ENCODE peak calls at places on chromosomes 16 and 17, in six cellular contexts. B is H9, A is IMR-90, R is trophoblast cell, U is H1, V is mesenchymal stem cell. C is an unnamed sample.

GRCh38 chr17:48125829-48126612 is 18.5 kb downstream of the SNX11 start:
- DNase-seq in A (no peak), V (no peak), U (no peak), R (no peak), B (no peak), C (no peak)

GRCh38 chr17:17375826-17376225 is 72.7 kb downstream of the NT5M start:
- DNase-seq in A (peak; percentile 52), V (peak; percentile 30), R (no peak), U (no peak), B (no peak), C (no peak)

GRCh38 chr17:35708149-35708548 is 23.3 kb upstream of the RASL10B start:
- DNase-seq in V (peak; percentile 29), U (no peak), R (no peak), A (no peak), B (no peak), C (no peak)

GRCh38 chr16:51815527-51815926 is 664.5 kb upstream of the SALL1 start:
- DNase-seq in R (no peak), B (no peak), V (no peak), A (peak; percentile 32), U (no peak), C (no peak)

GRCh38 chr16:29710227-29711219 is 31.5 kb downstream of the QPRT start:
- DNase-seq in R (peak; percentile 56), B (peak; percentile 40), U (no peak), V (peak; percentile 82), A (peak; percentile 79), C (no peak)

GRCh38 chr16:76222853-76223252 is 54.3 kb upstream of the CNTNAP4 start:
- DNase-seq in R (no peak), V (peak; percentile 62), B (peak; percentile 39), A (no peak), U (no peak), C (no peak)

GRCh38 chr17:82930924-82931695 is 91.3 kb upstream of the ZNF750 start:
- DNase-seq in R (no peak), B (no peak), A (no peak), U (no peak), V (no peak), C (no peak)

GRCh38 chr17:75371339-75371738 is 34.1 kb downstream of the GRB2 start:
- DNase-seq in A (no peak), V (no peak), U (no peak), B (no peak), R (no peak), C (no peak)

GRCh38 chr16:22264786-22265185 is 32.4 kb upstream of the POLR3E start:
- DNase-seq in V (no peak), B (no peak), R (peak; percentile 52), U (no peak), A (no peak), C (no peak)

GRCh38 chr16:87692176-87692575 is 73.6 kb downstream of the KLHDC4 start:
- DNase-seq in A (no peak), V (no peak), U (no peak), R (no peak), B (no peak), C (no peak)

GRCh38 chr16:629289-630023 is 1.3 kb upstream of the WFIKKN1 start:
- DNase-seq in A (no peak), U (no peak), B (peak; percentile 63), R (no peak), V (peak; percentile 44), C (peak; percentile 93)

GRCh38 chr16:1279081-1279944 is 23.4 kb downstream of the TPSD1 start:
- DNase-seq in A (no peak), B (no peak), U (no peak), R (no peak), V (no peak), C (no peak)

DNA sequence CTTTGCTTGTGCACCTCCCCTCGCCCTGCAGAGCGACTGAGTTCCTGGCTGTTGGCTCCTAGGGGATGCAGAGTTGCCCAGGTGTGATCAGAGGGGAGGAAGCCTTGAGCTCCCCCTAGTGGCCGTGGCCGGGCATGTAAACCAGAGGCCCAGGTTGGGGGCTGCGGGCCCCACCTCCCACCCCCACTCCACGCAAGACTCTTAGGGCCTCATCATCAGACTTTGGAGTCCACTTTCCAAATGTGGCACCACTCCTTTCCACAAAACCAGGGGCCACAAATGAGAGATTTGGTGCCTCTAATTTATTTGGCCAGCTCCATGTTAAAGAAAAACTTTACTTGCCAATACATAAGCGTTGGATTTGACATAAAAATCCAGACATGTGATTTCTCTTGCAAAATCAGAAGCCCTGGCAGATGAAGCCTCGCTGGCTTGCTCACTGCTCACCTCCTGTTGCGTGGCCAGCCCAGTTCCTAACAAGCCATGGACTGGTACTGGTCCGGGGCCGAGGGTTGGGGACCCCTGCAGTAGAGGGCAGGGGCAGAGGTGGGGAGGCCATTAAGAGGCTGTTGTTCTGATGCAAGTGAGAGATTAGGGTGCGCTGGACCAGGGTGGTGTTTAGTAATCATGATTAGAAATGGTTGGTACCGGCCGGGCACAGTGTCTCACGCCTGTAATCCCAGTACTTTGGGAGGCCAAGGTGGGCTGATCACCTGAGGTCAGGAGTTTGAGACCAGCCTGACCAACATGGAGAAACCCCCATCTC is 28.7 kb upstream of the GAS7 start:
- DNase-seq in B (peak; percentile 90), R (peak; percentile 46), A (peak; percentile 22), U (peak; percentile 92), V (peak; percentile 43), C (peak; percentile 37)
- H4K8ac ChIP-seq in B (no peak overlapping the region), R (no peak overlapping the region), A (no peak overlapping the region), U (peak overlapping the region; percentile 57), V (no peak overlapping the region), C (no peak overlapping the region)

GRCh38 chr16:13554643-13555042 is 365.3 kb upstream of the ERCC4 start:
- DNase-seq in V (no peak), B (no peak), R (no peak), A (no peak), U (no peak), C (no peak)
- H4K91ac ChIP-seq in V (no peak overlapping the region), B (no peak overlapping the region), R (no peak overlapping the region), A (no peak overlapping the region), U (no peak overlapping the region), C (no peak overlapping the region)

GRCh38 chr17:28983286-28984240 is 22.3 kb downstream of the SEZ6 start:
- DNase-seq in B (no peak), R (no peak), U (no peak), A (peak; percentile 11), V (no peak), C (no peak)
- H4K8ac ChIP-seq in B (no peak overlapping the region), R (no peak overlapping the region), U (no peak overlapping the region), A (no peak overlapping the region), V (no peak overlapping the region), C (no peak overlapping the region)

GRCh38 chr16:50558913-50559312 is 10.7 kb downstream of the NKD1 start:
- DNase-seq in R (no peak), B (no peak), A (no peak), U (no peak), V (no peak), C (no peak)
- H4K91ac ChIP-seq in R (no peak overlapping the region), B (no peak overlapping the region), A (no peak overlapping the region), U (no peak overlapping the region), V (no peak overlapping the region), C (no peak overlapping the region)

DNA sequence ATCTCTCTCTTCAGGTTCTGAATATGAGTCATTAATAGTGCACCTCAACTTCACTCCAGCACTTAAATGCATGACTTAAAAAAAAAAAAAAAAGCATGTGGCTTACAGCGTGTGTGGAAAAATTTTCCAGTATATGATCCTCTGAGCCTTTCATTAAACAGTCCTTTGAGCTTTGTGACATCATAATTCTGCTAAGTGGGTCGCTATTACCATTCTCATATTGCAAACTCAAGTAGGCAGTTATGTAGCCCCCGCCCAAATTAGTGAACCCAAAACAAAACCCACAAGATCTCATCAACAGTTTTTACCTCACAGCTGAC is 672 bp downstream of the CMTR2 start:
- DNase-seq in B (no peak), A (peak; percentile 10), R (no peak), V (no peak), U (no peak), C (no peak)
- H4K8ac ChIP-seq in B (no peak overlapping the region), A (peak overlapping the region; percentile 46), R (peak overlapping the region; percentile 80), V (peak overlapping the region; percentile 72), U (no peak overlapping the region), C (no peak overlapping the region)

GRCh38 chr17:53336281-53336680 is 486.4 kb upstream of the KIF2B start:
- DNase-seq in B (no peak), A (no peak), R (no peak), V (no peak), U (no peak), C (no peak)
- H4K91ac ChIP-seq in B (no peak overlapping the region), A (no peak overlapping the region), R (no peak overlapping the region), V (no peak overlapping the region), U (peak overlapping the region; percentile 57), C (no peak overlapping the region)

GRCh38 chr16:69761983-69762842 is at the start of gene WWP2:
- DNase-seq in A (peak; percentile 55), V (peak; percentile 53), B (peak; percentile 90), U (peak; percentile 79), R (peak; percentile 80), C (peak; percentile 62)
- H4K8ac ChIP-seq in A (peak within 1 kb of the TSS; percentile 100), V (peak within 1 kb of the TSS; percentile 87), B (no peak within 1 kb of the TSS), U (peak within 1 kb of the TSS; percentile 93), R (peak within 1 kb of the TSS; percentile 100), C (peak within 1 kb of the TSS; percentile 82)

GRCh38 chr17:41343031-41343430 is 7.6 kb downstream of the KRT33A start:
- DNase-seq in B (no peak), A (no peak), U (no peak), R (no peak), V (no peak), C (no peak)

GRCh38 chr17:41347872-41348760 is 2.5 kb downstream of the KRT33A start:
- DNase-seq in U (no peak), V (no peak), B (peak; percentile 18), R (peak; percentile 77), A (no peak), C (no peak)

GRCh38 chr17:41351177-41351576 is 549 bp upstream of the KRT33A start:
- DNase-seq in B (no peak), U (no peak), V (no peak), R (no peak), A (no peak), C (no peak)

GRCh38 chr17:41340934-41341861 is 9.4 kb downstream of the KRT33A start:
- DNase-seq in V (no peak), R (no peak), U (no peak), B (no peak), A (no peak), C (no peak)

GRCh38 chr17:41345992-41346391 is 4.6 kb downstream of the KRT33A start:
- DNase-seq in B (no peak), R (no peak), U (no peak), A (no peak), V (no peak), C (no peak)
- H4K91ac ChIP-seq in B (no peak overlapping the region), R (no peak overlapping the region), U (no peak overlapping the region), A (no peak overlapping the region), V (no peak overlapping the region), C (no peak overlapping the region)